ENCODE peak calls at places on chromosomes 6 and 20, in eight cellular contexts. One of them, this sample, is unnamed.
A peak's percentile ranks its signal among the peaks of the same experiment; 100 is the strongest.

GRCh38 chr6:125257351-125257750 is 44.4 kb downstream of the HDDC2 start:
- DNase-seq in tibial nerve: no peak
- DNase-seq in left ventricle myocardium inferior: no peak
- DNase-seq in astrocyte: peak; percentile 59
- DNase-seq in aorta: no peak
- DNase-seq in fibroblast of lung: peak; percentile 70
- DNase-seq in Panc1: no peak
- DNase-seq in cardiac muscle cell: no peak
- DNase-seq in this sample: no peak

GRCh38 chr20:17542993-17543412 is 11.8 kb upstream of the BFSP1 start:
- DNase-seq in cardiac muscle cell: peak; percentile 88
- DNase-seq in aorta: no peak
- DNase-seq in astrocyte: peak; percentile 97
- DNase-seq in left ventricle myocardium inferior: no peak
- DNase-seq in tibial nerve: no peak
- DNase-seq in Panc1: no peak
- DNase-seq in fibroblast of lung: peak; percentile 97
- DNase-seq in this sample: no peak

GRCh38 chr6:5968817-5969726 is 37.7 kb downstream of the NRN1 start:
- DNase-seq in cardiac muscle cell: no peak
- DNase-seq in aorta: peak; percentile 93
- DNase-seq in Panc1: no peak
- DNase-seq in fibroblast of lung: peak; percentile 53
- DNase-seq in tibial nerve: peak; percentile 25
- DNase-seq in astrocyte: peak; percentile 42
- DNase-seq in left ventricle myocardium inferior: peak; percentile 62
- DNase-seq in this sample: no peak

GRCh38 chr20:38119446-38119845 is 45.6 kb downstream of the TGM2 start:
- DNase-seq in astrocyte: no peak
- DNase-seq in tibial nerve: no peak
- DNase-seq in left ventricle myocardium inferior: no peak
- DNase-seq in aorta: no peak
- DNase-seq in fibroblast of lung: no peak
- DNase-seq in Panc1: no peak
- DNase-seq in cardiac muscle cell: no peak
- DNase-seq in this sample: no peak

GRCh38 chr6:141580988-141581387 is 551.7 kb upstream of the GJE1 start:
- DNase-seq in cardiac muscle cell: peak; percentile 42
- DNase-seq in aorta: no peak
- DNase-seq in astrocyte: peak; percentile 94
- DNase-seq in tibial nerve: no peak
- DNase-seq in left ventricle myocardium inferior: no peak
- DNase-seq in Panc1: no peak
- DNase-seq in fibroblast of lung: peak; percentile 95
- DNase-seq in this sample: no peak

GRCh38 chr6:17813561-17813960 is 106.8 kb upstream of the NUP153 start:
- DNase-seq in tibial nerve: no peak
- DNase-seq in cardiac muscle cell: no peak
- DNase-seq in left ventricle myocardium inferior: no peak
- DNase-seq in fibroblast of lung: no peak
- DNase-seq in Panc1: no peak
- DNase-seq in astrocyte: no peak
- DNase-seq in aorta: no peak
- DNase-seq in this sample: no peak

GRCh38 chr20:12395404-12396159 is 477.9 kb downstream of the BTBD3 start:
- DNase-seq in astrocyte: no peak
- DNase-seq in tibial nerve: no peak
- DNase-seq in aorta: no peak
- DNase-seq in Panc1: no peak
- DNase-seq in left ventricle myocardium inferior: no peak
- DNase-seq in cardiac muscle cell: peak; percentile 36
- DNase-seq in fibroblast of lung: no peak
- DNase-seq in this sample: no peak

GRCh38 chr6:116497089-116497676 is 14.3 kb upstream of the CALHM5 start:
- DNase-seq in astrocyte: no peak
- DNase-seq in Panc1: no peak
- DNase-seq in aorta: no peak
- DNase-seq in cardiac muscle cell: no peak
- DNase-seq in fibroblast of lung: no peak
- DNase-seq in tibial nerve: no peak
- DNase-seq in left ventricle myocardium inferior: no peak
- DNase-seq in this sample: no peak

GRCh38 chr6:47836639-47837038 is 54.8 kb downstream of the OPN5 start:
- DNase-seq in fibroblast of lung: peak; percentile 5
- DNase-seq in left ventricle myocardium inferior: no peak
- DNase-seq in tibial nerve: no peak
- DNase-seq in Panc1: no peak
- DNase-seq in aorta: no peak
- DNase-seq in astrocyte: no peak
- DNase-seq in cardiac muscle cell: no peak
- DNase-seq in this sample: no peak

GRCh38 chr6:107656381-107656780 is 166.5 kb downstream of the SOBP start:
- DNase-seq in Panc1: no peak
- DNase-seq in tibial nerve: no peak
- DNase-seq in left ventricle myocardium inferior: no peak
- DNase-seq in astrocyte: no peak
- DNase-seq in cardiac muscle cell: no peak
- DNase-seq in fibroblast of lung: peak; percentile 36
- DNase-seq in aorta: no peak
- DNase-seq in this sample: no peak

GRCh38 chr20:34570859-34571306 is 12.4 kb downstream of the MAP1LC3A start:
- DNase-seq in astrocyte: peak; percentile 84
- DNase-seq in left ventricle myocardium inferior: no peak
- DNase-seq in Panc1: no peak
- DNase-seq in aorta: no peak
- DNase-seq in cardiac muscle cell: peak; percentile 91
- DNase-seq in fibroblast of lung: peak; percentile 86
- DNase-seq in tibial nerve: no peak
- DNase-seq in this sample: no peak

GRCh38 chr20:21571841-21572690 is 58.2 kb upstream of the NKX2-2 start:
- DNase-seq in aorta: no peak
- DNase-seq in astrocyte: no peak
- DNase-seq in cardiac muscle cell: peak; percentile 6
- DNase-seq in tibial nerve: no peak
- DNase-seq in left ventricle myocardium inferior: no peak
- DNase-seq in fibroblast of lung: no peak
- DNase-seq in Panc1: peak; percentile 10
- DNase-seq in this sample: peak; percentile 34

GRCh38 chr6:107717781-107718180 is 106.3 kb downstream of the SCML4 start:
- DNase-seq in cardiac muscle cell: no peak
- DNase-seq in left ventricle myocardium inferior: no peak
- DNase-seq in tibial nerve: no peak
- DNase-seq in aorta: no peak
- DNase-seq in astrocyte: no peak
- DNase-seq in fibroblast of lung: no peak
- DNase-seq in Panc1: no peak
- DNase-seq in this sample: no peak

GRCh38 chr6:19892250-19892649 is 55.1 kb downstream of the ID4 start:
- DNase-seq in left ventricle myocardium inferior: no peak
- DNase-seq in aorta: no peak
- DNase-seq in fibroblast of lung: no peak
- DNase-seq in tibial nerve: no peak
- DNase-seq in Panc1: no peak
- DNase-seq in cardiac muscle cell: no peak
- DNase-seq in astrocyte: no peak
- DNase-seq in this sample: no peak

GRCh38 chr6:70725817-70726413 is 58.2 kb downstream of the SMAP1 start:
- DNase-seq in Panc1: no peak
- DNase-seq in fibroblast of lung: peak; percentile 19
- DNase-seq in aorta: no peak
- DNase-seq in astrocyte: peak; percentile 3
- DNase-seq in left ventricle myocardium inferior: no peak
- DNase-seq in tibial nerve: no peak
- DNase-seq in cardiac muscle cell: peak; percentile 48
- DNase-seq in this sample: no peak

GRCh38 chr6:125948455-125948854 is 8.1 kb upstream of the HINT3 start:
- DNase-seq in aorta: no peak
- DNase-seq in tibial nerve: no peak
- DNase-seq in fibroblast of lung: no peak
- DNase-seq in cardiac muscle cell: no peak
- DNase-seq in astrocyte: no peak
- DNase-seq in Panc1: no peak
- DNase-seq in left ventricle myocardium inferior: no peak
- DNase-seq in this sample: no peak

GRCh38 chr20:63438121-63438520 is 34.3 kb downstream of the KCNQ2 start:
- DNase-seq in astrocyte: no peak
- DNase-seq in cardiac muscle cell: no peak
- DNase-seq in tibial nerve: no peak
- DNase-seq in fibroblast of lung: no peak
- DNase-seq in left ventricle myocardium inferior: no peak
- DNase-seq in Panc1: no peak
- DNase-seq in aorta: no peak
- DNase-seq in this sample: no peak

GRCh38 chr6:52515219-52515960 is 61.5 kb downstream of the TRAM2 start:
- DNase-seq in left ventricle myocardium inferior: no peak
- DNase-seq in fibroblast of lung: peak; percentile 60
- DNase-seq in aorta: no peak
- DNase-seq in tibial nerve: no peak
- DNase-seq in astrocyte: peak; percentile 39
- DNase-seq in cardiac muscle cell: no peak
- DNase-seq in Panc1: no peak
- DNase-seq in this sample: no peak

GRCh38 chr6:52518279-52518944 is 58.4 kb downstream of the TRAM2 start:
- DNase-seq in astrocyte: no peak
- DNase-seq in Panc1: no peak
- DNase-seq in tibial nerve: no peak
- DNase-seq in aorta: no peak
- DNase-seq in cardiac muscle cell: no peak
- DNase-seq in left ventricle myocardium inferior: no peak
- DNase-seq in fibroblast of lung: no peak
- DNase-seq in this sample: no peak

GRCh38 chr6:52516269-52516668 is 60.6 kb downstream of the TRAM2 start:
- DNase-seq in fibroblast of lung: no peak
- DNase-seq in astrocyte: no peak
- DNase-seq in left ventricle myocardium inferior: no peak
- DNase-seq in aorta: no peak
- DNase-seq in tibial nerve: no peak
- DNase-seq in cardiac muscle cell: no peak
- DNase-seq in Panc1: no peak
- DNase-seq in this sample: no peak

GRCh38 chr6:52517502-52518278 is 59.2 kb downstream of the TRAM2 start:
- DNase-seq in astrocyte: peak; percentile 96
- DNase-seq in Panc1: peak; percentile 75
- DNase-seq in aorta: peak; percentile 94
- DNase-seq in left ventricle myocardium inferior: peak; percentile 86
- DNase-seq in fibroblast of lung: peak; percentile 97
- DNase-seq in cardiac muscle cell: peak; percentile 99
- DNase-seq in tibial nerve: peak; percentile 86
- DNase-seq in this sample: no peak

DNA sequence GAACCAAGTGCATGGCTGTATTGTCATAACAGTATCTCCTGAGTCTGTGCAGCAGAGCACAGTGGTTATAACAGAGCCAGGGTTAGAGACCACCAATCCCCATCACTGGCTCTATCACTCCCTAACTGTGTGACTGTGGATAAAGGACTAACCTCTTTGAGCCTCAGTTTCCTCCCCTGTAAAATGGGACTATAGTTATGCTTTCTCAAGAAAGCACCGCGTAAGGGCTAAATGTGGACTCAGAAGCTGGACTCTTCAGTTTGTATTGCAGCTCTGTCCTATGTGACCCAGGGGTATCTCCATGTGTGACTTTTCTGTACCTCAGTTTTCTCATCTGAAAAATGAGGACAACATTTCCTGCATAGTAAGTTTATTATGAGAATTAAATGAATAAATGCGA is 59.9 kb downstream of the TRAM2 start:
- DNase-seq in fibroblast of lung: no peak
- DNase-seq in astrocyte: no peak
- DNase-seq in Panc1: no peak
- DNase-seq in cardiac muscle cell: no peak
- DNase-seq in left ventricle myocardium inferior: no peak
- DNase-seq in aorta: no peak
- DNase-seq in tibial nerve: no peak
- DNase-seq in this sample: no peak
- H3K4me1 ChIP-seq in fibroblast of lung: peaks cover 79% of the 10 kb centered on the region
- H3K4me1 ChIP-seq in astrocyte: peaks cover 61% of the 10 kb centered on the region
- H3K4me1 ChIP-seq in Panc1: peaks cover 56% of the 10 kb centered on the region
- H3K4me1 ChIP-seq in cardiac muscle cell: peaks cover 13% of the 10 kb centered on the region
- H3K4me1 ChIP-seq in left ventricle myocardium inferior: peaks cover 90% of the 10 kb centered on the region
- H3K4me1 ChIP-seq in aorta: peaks cover 3% of the 10 kb centered on the region
- H3K4me1 ChIP-seq in tibial nerve: peaks cover 98% of the 10 kb centered on the region
- H3K4me1 ChIP-seq in this sample: no peaks in the 10 kb centered on the region

GRCh38 chr20:2086177-2086979 is 15.2 kb upstream of the STK35 start:
- DNase-seq in fibroblast of lung: no peak
- DNase-seq in cardiac muscle cell: peak; percentile 9
- DNase-seq in left ventricle myocardium inferior: no peak
- DNase-seq in astrocyte: no peak
- DNase-seq in tibial nerve: no peak
- DNase-seq in Panc1: no peak
- DNase-seq in aorta: no peak
- DNase-seq in this sample: no peak

GRCh38 chr20:2084703-2085102 is 16.9 kb upstream of the STK35 start:
- DNase-seq in cardiac muscle cell: peak; percentile 63
- DNase-seq in astrocyte: no peak
- DNase-seq in fibroblast of lung: no peak
- DNase-seq in aorta: no peak
- DNase-seq in Panc1: no peak
- DNase-seq in left ventricle myocardium inferior: no peak
- DNase-seq in tibial nerve: no peak
- DNase-seq in this sample: no peak

GRCh38 chr20:2080532-2081224 is 20.9 kb upstream of the STK35 start:
- DNase-seq in aorta: no peak
- DNase-seq in tibial nerve: no peak
- DNase-seq in Panc1: no peak
- DNase-seq in cardiac muscle cell: no peak
- DNase-seq in left ventricle myocardium inferior: no peak
- DNase-seq in fibroblast of lung: no peak
- DNase-seq in astrocyte: no peak
- DNase-seq in this sample: no peak
- H3K27ac ChIP-seq in aorta: no peak overlapping the region
- H3K27ac ChIP-seq in tibial nerve: no peak overlapping the region
- H3K27ac ChIP-seq in Panc1: no peak overlapping the region
- H3K27ac ChIP-seq in cardiac muscle cell: no peak overlapping the region
- H3K27ac ChIP-seq in left ventricle myocardium inferior: no peak overlapping the region
- H3K27ac ChIP-seq in fibroblast of lung: no peak overlapping the region
- H3K27ac ChIP-seq in astrocyte: no peak overlapping the region
- H3K27ac ChIP-seq in this sample: no peak overlapping the region

DNA sequence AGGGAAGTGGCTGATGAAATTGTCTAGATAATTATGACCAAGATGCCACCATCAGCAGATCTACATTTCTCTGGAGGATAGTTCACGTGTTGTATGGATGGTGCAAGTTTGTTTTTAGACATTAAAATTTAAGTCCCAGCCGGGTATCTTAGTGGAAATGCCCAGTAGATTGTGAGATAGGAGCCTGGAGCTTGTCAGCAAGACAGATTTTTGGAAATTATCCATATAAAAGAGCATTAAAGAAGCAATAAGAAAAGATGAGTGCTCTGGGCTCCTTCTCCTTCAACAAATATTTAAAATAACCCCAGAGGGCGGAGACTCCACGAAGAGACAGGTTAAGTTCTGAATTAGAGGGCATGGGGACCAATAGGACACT is 47.6 kb upstream of the SMLR1 start:
- DNase-seq in tibial nerve: no peak
- DNase-seq in fibroblast of lung: no peak
- DNase-seq in Panc1: no peak
- DNase-seq in cardiac muscle cell: peak; percentile 41
- DNase-seq in left ventricle myocardium inferior: no peak
- DNase-seq in aorta: no peak
- DNase-seq in astrocyte: no peak
- DNase-seq in this sample: no peak
- H3K4me3 ChIP-seq in tibial nerve: no peak overlapping the region
- H3K4me3 ChIP-seq in fibroblast of lung: no peak overlapping the region
- H3K4me3 ChIP-seq in Panc1: no peak overlapping the region
- H3K4me3 ChIP-seq in cardiac muscle cell: no peak overlapping the region
- H3K4me3 ChIP-seq in left ventricle myocardium inferior: no peak overlapping the region
- H3K4me3 ChIP-seq in aorta: no peak overlapping the region
- H3K4me3 ChIP-seq in astrocyte: no peak overlapping the region
- H3K4me3 ChIP-seq in this sample: no peak overlapping the region

GRCh38 chr20:57707320-57707719 is 2.5 kb downstream of the PMEPA1 start:
- DNase-seq in tibial nerve: no peak
- DNase-seq in left ventricle myocardium inferior: no peak
- DNase-seq in aorta: no peak
- DNase-seq in Panc1: no peak
- DNase-seq in astrocyte: no peak
- DNase-seq in fibroblast of lung: no peak
- DNase-seq in cardiac muscle cell: no peak
- DNase-seq in this sample: no peak
- H3K4me1 ChIP-seq in tibial nerve: peaks cover 85% of the 10 kb centered on the region
- H3K4me1 ChIP-seq in left ventricle myocardium inferior: peaks cover 75% of the 10 kb centered on the region
- H3K4me1 ChIP-seq in aorta: no peaks in the 10 kb centered on the region
- H3K4me1 ChIP-seq in Panc1: peaks cover 71% of the 10 kb centered on the region
- H3K4me1 ChIP-seq in astrocyte: peaks cover 43% of the 10 kb centered on the region
- H3K4me1 ChIP-seq in fibroblast of lung: no peaks in the 10 kb centered on the region
- H3K4me1 ChIP-seq in cardiac muscle cell: peaks cover 11% of the 10 kb centered on the region
- H3K4me1 ChIP-seq in this sample: peaks cover 17% of the 10 kb centered on the region

This sample was measured in naive thymus-derived CD4-positive, alpha-beta T cell.